ENCODE peak calls at places on chromosomes 11 and 22, in five cellular contexts. One of them, this sample, is unnamed. For H3K4me1, the result is how much of the 10 kb centered on the place peaks cover.

GRCh38 chr11:69948256-69949141 is 129.3 kb upstream of the FGF3 start:
- DNase-seq in HepG2: peak
- DNase-seq in H1: no peak
- DNase-seq in GM12878: no peak
- DNase-seq in K562: peak
- DNase-seq in this sample: peak

GRCh38 chr11:100831929-100832480 is 144.9 kb downstream of the ARHGAP42 start:
- DNase-seq in HepG2: no peak
- DNase-seq in H1: no peak
- DNase-seq in GM12878: no peak
- DNase-seq in K562: no peak
- DNase-seq in this sample: no peak

GRCh38 chr22:35761037-35761436 is 43.4 kb downstream of the APOL5 start:
- DNase-seq in HepG2: peak
- DNase-seq in H1: no peak
- DNase-seq in GM12878: no peak
- DNase-seq in K562: no peak
- DNase-seq in this sample: peak

GRCh38 chr11:115170133-115170815 is 333.9 kb downstream of the CADM1 start:
- DNase-seq in HepG2: peak
- DNase-seq in H1: no peak
- DNase-seq in GM12878: no peak
- DNase-seq in K562: peak
- DNase-seq in this sample: no peak

GRCh38 chr11:119782673-119783072 is 53.7 kb upstream of the NECTIN1 start:
- DNase-seq in HepG2: no peak
- DNase-seq in H1: no peak
- DNase-seq in GM12878: no peak
- DNase-seq in K562: peak
- DNase-seq in this sample: no peak

GRCh38 chr22:46933526-46933925 is 171.1 kb downstream of the TBC1D22A start:
- DNase-seq in HepG2: no peak
- DNase-seq in H1: no peak
- DNase-seq in GM12878: no peak
- DNase-seq in K562: no peak
- DNase-seq in this sample: no peak

GRCh38 chr11:102784380-102784779 is 4.0 kb upstream of the MMP10 start:
- DNase-seq in HepG2: no peak
- DNase-seq in H1: no peak
- DNase-seq in GM12878: no peak
- DNase-seq in K562: no peak
- DNase-seq in this sample: no peak

GRCh38 chr11:69546735-69547370 is 65.4 kb downstream of the LINC01488 start:
- DNase-seq in HepG2: no peak
- DNase-seq in H1: no peak
- DNase-seq in GM12878: peak
- DNase-seq in K562: no peak
- DNase-seq in this sample: no peak

GRCh38 chr11:131027501-131027900 is 111.2 kb upstream of the SNX19 start:
- DNase-seq in HepG2: no peak
- DNase-seq in H1: no peak
- DNase-seq in GM12878: no peak
- DNase-seq in K562: no peak
- DNase-seq in this sample: no peak

GRCh38 chr11:66986178-66986545 is 11.1 kb downstream of the C11orf86 start:
- DNase-seq in HepG2: no peak
- DNase-seq in H1: no peak
- DNase-seq in GM12878: no peak
- DNase-seq in K562: no peak
- DNase-seq in this sample: no peak

GRCh38 chr22:37806409-37807338 is 1.1 kb upstream of the GCAT start:
- DNase-seq in HepG2: peak
- DNase-seq in H1: no peak
- DNase-seq in GM12878: no peak
- DNase-seq in K562: no peak
- DNase-seq in this sample: no peak

GRCh38 chr11:94766656-94767291 is 1.4 kb upstream of the AMOTL1 start:
- DNase-seq in HepG2: no peak
- DNase-seq in H1: no peak
- DNase-seq in GM12878: no peak
- DNase-seq in K562: no peak
- DNase-seq in this sample: no peak

GRCh38 chr22:40679249-40679963 is at the start of gene MCHR1:
- DNase-seq in HepG2: no peak
- DNase-seq in H1: no peak
- DNase-seq in GM12878: no peak
- DNase-seq in K562: peak
- DNase-seq in this sample: no peak

GRCh38 chr11:23856654-23857053 is 640.2 kb upstream of the LUZP2 start:
- DNase-seq in HepG2: no peak
- DNase-seq in H1: no peak
- DNase-seq in GM12878: no peak
- DNase-seq in K562: no peak
- DNase-seq in this sample: no peak

GRCh38 chr11:122758974-122759373 is 79.3 kb upstream of the CRTAM start:
- DNase-seq in HepG2: no peak
- DNase-seq in H1: no peak
- DNase-seq in GM12878: no peak
- DNase-seq in K562: no peak
- DNase-seq in this sample: no peak

DNA sequence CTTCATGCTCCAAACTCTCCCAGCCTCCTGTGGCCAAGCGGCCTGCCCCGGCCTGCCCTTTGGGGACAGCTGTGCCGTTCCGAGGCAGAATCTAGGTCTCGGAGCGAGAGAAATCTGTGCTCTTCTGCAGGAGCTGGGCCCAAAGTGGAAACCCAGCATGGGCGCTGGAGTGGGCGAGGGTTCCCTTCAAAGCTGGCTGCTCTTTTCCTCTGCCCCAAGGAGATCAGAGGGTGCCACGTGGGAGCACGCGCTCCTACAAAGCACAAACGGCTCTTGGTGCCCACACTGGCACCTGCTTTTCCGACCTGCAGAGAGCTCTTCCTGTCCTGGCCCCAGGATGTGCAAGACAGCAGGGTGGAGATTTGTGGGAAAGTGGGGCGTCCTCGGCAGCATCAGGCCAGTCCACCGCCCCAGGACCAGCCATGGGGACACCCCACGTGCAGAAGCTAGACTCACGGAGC is 6.9 kb downstream of the OSBPL5 start:
- DNase-seq in HepG2: no peak
- DNase-seq in H1: no peak
- DNase-seq in GM12878: no peak
- DNase-seq in K562: no peak
- DNase-seq in this sample: no peak
- H3K4me1 ChIP-seq in HepG2: under half
- H3K4me1 ChIP-seq in H1: under half
- H3K4me1 ChIP-seq in GM12878: under half
- H3K4me1 ChIP-seq in K562: half or more
- H3K4me1 ChIP-seq in this sample: under half

GRCh38 chr11:74138572-74138971 is 32.2 kb downstream of the C2CD3 start:
- DNase-seq in HepG2: peak
- DNase-seq in H1: no peak
- DNase-seq in GM12878: no peak
- DNase-seq in K562: peak
- DNase-seq in this sample: peak

GRCh38 chr11:74134661-74135515 is 35.9 kb downstream of the C2CD3 start:
- DNase-seq in HepG2: no peak
- DNase-seq in H1: no peak
- DNase-seq in GM12878: no peak
- DNase-seq in K562: no peak
- DNase-seq in this sample: peak

GRCh38 chr11:74138021-74138420 is 32.8 kb downstream of the C2CD3 start:
- DNase-seq in HepG2: no peak
- DNase-seq in H1: no peak
- DNase-seq in GM12878: no peak
- DNase-seq in K562: no peak
- DNase-seq in this sample: no peak

GRCh38 chr11:74133416-74133815 is 37.4 kb downstream of the C2CD3 start:
- DNase-seq in HepG2: no peak
- DNase-seq in H1: no peak
- DNase-seq in GM12878: no peak
- DNase-seq in K562: no peak
- DNase-seq in this sample: no peak

GRCh38 chr11:74135516-74135840 is 35.3 kb downstream of the C2CD3 start:
- DNase-seq in HepG2: no peak
- DNase-seq in H1: no peak
- DNase-seq in GM12878: no peak
- DNase-seq in K562: no peak
- DNase-seq in this sample: no peak
- TF ChIP-seq YY1 in HepG2: no peak
- TF ChIP-seq YY1 in H1: no peak
- TF ChIP-seq YY1 in GM12878: no peak
- TF ChIP-seq YY1 in K562: no peak
- TF ChIP-seq YY1 in this sample: no peak

GRCh38 chr11:47550288-47551052 is 2.5 kb downstream of the CELF1 start:
- DNase-seq in HepG2: no peak
- DNase-seq in H1: no peak
- DNase-seq in GM12878: no peak
- DNase-seq in K562: no peak
- DNase-seq in this sample: no peak
- H3K4me1 ChIP-seq in HepG2: under half
- H3K4me1 ChIP-seq in H1: under half
- H3K4me1 ChIP-seq in GM12878: under half
- H3K4me1 ChIP-seq in K562: under half
- H3K4me1 ChIP-seq in this sample: under half

DNA sequence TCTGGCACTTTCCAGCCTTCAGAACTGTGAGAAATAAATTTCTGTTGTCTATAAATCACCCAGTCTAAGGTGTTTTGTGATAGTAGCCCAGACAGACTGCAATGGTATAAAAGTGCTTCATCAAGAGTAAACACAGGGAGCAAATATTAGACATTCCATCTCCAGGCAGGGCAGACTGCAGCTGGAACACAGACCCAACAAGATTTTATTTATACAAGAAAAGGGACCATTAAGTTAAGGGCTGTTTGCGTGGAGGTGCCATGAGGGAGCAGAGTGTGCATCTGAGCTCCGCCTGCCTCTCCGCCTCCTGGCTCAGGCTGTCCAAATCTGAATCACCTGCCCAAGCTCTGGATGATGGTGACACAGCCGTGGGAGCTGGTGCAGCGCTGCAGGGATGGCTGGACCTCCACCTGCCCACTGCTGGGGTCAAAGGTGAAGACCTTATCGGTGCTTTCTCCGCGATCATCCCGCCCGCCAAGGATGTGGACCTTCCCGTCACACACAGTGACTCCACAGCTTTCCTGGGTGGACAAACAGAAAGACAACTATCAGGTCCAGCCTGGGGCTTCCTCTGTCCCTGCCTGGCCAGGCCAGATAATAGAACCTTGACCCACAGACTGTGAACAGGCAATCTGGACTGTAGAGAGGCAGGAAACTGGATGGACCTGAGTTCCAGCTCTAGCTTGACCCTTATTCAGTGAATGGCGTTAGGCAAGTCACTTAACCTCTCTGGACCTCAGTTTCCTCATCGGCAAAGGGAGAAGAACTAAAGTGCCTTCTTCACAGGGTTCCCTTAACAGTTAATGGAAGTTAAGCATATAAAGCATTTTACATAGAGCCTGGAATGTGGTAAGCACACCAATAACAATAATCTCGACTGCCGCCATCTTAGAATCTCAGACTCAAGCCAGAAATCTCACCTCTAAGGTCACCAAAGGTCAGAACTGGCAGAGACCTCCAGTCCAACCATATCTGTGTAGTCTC is 10.5 kb downstream of the KLHL35 start:
- DNase-seq in HepG2: peak
- DNase-seq in H1: no peak
- DNase-seq in GM12878: no peak
- DNase-seq in K562: peak
- DNase-seq in this sample: no peak
- TF ChIP-seq YY1 in HepG2: no peak
- TF ChIP-seq YY1 in H1: no peak
- TF ChIP-seq YY1 in GM12878: no peak
- TF ChIP-seq YY1 in K562: no peak
- TF ChIP-seq YY1 in this sample: no peak

GRCh38 chr22:26573026-26573662 is 16.8 kb downstream of the TPST2 start:
- DNase-seq in HepG2: no peak
- DNase-seq in H1: no peak
- DNase-seq in GM12878: no peak
- DNase-seq in K562: no peak
- DNase-seq in this sample: no peak

GRCh38 chr22:26577081-26577480 is 12.9 kb downstream of the TPST2 start:
- DNase-seq in HepG2: no peak
- DNase-seq in H1: no peak
- DNase-seq in GM12878: no peak
- DNase-seq in K562: no peak
- DNase-seq in this sample: no peak

GRCh38 chr22:26574001-26574723 is 15.8 kb downstream of the TPST2 start:
- DNase-seq in HepG2: no peak
- DNase-seq in H1: no peak
- DNase-seq in GM12878: no peak
- DNase-seq in K562: no peak
- DNase-seq in this sample: no peak

GRCh38 chr22:26579331-26579886 is 10.5 kb downstream of the TPST2 start:
- DNase-seq in HepG2: no peak
- DNase-seq in H1: no peak
- DNase-seq in GM12878: peak
- DNase-seq in K562: no peak
- DNase-seq in this sample: no peak

DNA sequence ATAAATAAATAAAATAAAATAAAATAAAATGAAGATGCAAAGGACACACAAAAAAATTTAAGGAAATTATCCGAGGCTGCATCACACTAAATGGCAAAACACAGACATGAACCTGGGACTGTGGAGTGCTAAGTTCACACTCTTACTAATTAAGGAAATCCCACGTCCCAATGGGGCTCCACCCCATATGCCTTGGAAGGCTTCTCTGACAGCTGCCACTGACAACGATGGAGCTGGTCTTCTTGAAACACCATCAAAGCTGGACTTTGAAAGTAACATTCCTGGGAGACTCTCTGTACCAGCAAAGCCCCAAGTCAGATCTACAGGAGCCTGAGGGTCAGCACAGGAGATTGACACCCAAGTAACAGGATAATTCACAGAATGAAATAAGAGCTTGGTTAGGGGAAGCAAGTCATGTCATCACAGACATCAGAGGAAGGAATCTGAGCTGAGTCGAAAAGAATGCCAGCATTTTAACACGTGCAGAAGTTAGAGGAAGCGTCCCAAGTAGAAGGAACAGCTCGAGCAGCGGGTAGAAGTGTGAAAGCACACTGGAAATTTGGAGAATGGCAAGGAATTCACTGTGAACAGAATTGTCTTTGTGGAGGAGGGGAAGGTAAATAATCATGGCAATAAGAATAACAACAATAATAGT is 13.8 kb downstream of the TPST2 start:
- DNase-seq in HepG2: no peak
- DNase-seq in H1: no peak
- DNase-seq in GM12878: no peak
- DNase-seq in K562: no peak
- DNase-seq in this sample: no peak
- H3K4me1 ChIP-seq in HepG2: under half
- H3K4me1 ChIP-seq in H1: under half
- H3K4me1 ChIP-seq in GM12878: under half
- H3K4me1 ChIP-seq in K562: under half
- H3K4me1 ChIP-seq in this sample: under half

GRCh38 chr22:36765943-36766450 is 9.9 kb downstream of the IFT27 start:
- DNase-seq in HepG2: no peak
- DNase-seq in H1: no peak
- DNase-seq in GM12878: no peak
- DNase-seq in K562: no peak
- DNase-seq in this sample: no peak
- TF ChIP-seq YY1 in HepG2: no peak
- TF ChIP-seq YY1 in H1: no peak
- TF ChIP-seq YY1 in GM12878: no peak
- TF ChIP-seq YY1 in K562: no peak
- TF ChIP-seq YY1 in this sample: no peak

GRCh38 chr22:30313527-30314385 is 13.0 kb downstream of the TBC1D10A start:
- DNase-seq in HepG2: no peak
- DNase-seq in H1: no peak
- DNase-seq in GM12878: no peak
- DNase-seq in K562: no peak
- DNase-seq in this sample: no peak
- H3K4me1 ChIP-seq in HepG2: under half
- H3K4me1 ChIP-seq in H1: under half
- H3K4me1 ChIP-seq in GM12878: half or more
- H3K4me1 ChIP-seq in K562: under half
- H3K4me1 ChIP-seq in this sample: half or more

This sample was measured in HCT116.